ENCODE peak calls at places on chromosomes 4 and X, in six cellular contexts. One of them, this sample, is unnamed.

GRCh38 chr4:126839066-126839465 is 793.7 kb upstream of the INTU start:
- DNase-seq in AG09309: no peak
- DNase-seq in activated CD4-positive, alpha-beta T cell treated with anti-CD3 and anti-CD28 coated beads for 24 hours: no peak
- DNase-seq in naive B cell: no peak
- DNase-seq in stimulated activated CD4-positive, alpha-beta T cell treated with anti-CD3 and anti-CD28 coated beads, Interleukin-15, amount 100 ng/mL, for 24 hours: no peak
- DNase-seq in NCI-H2107: no peak
- DNase-seq in this sample: no peak

GRCh38 chr4:47913858-47914218 is 545 bp downstream of the NFXL1 start:
- DNase-seq in NCI-H2107: no peak
- DNase-seq in activated CD4-positive, alpha-beta T cell treated with anti-CD3 and anti-CD28 coated beads for 24 hours: peak
- DNase-seq in naive B cell: no peak
- DNase-seq in stimulated activated CD4-positive, alpha-beta T cell treated with anti-CD3 and anti-CD28 coated beads, Interleukin-15, amount 100 ng/mL, for 24 hours: peak
- DNase-seq in AG09309: no peak
- DNase-seq in this sample: no peak

GRCh38 chr4:123613586-123614344 is 217.2 kb downstream of the SPRY1 start:
- DNase-seq in AG09309: no peak
- DNase-seq in NCI-H2107: no peak
- DNase-seq in naive B cell: no peak
- DNase-seq in activated CD4-positive, alpha-beta T cell treated with anti-CD3 and anti-CD28 coated beads for 24 hours: no peak
- DNase-seq in stimulated activated CD4-positive, alpha-beta T cell treated with anti-CD3 and anti-CD28 coated beads, Interleukin-15, amount 100 ng/mL, for 24 hours: no peak
- DNase-seq in this sample: no peak

GRCh38 chr4:145951931-145952330 is 13.3 kb upstream of the ZNF827 start:
- DNase-seq in stimulated activated CD4-positive, alpha-beta T cell treated with anti-CD3 and anti-CD28 coated beads, Interleukin-15, amount 100 ng/mL, for 24 hours: no peak
- DNase-seq in NCI-H2107: no peak
- DNase-seq in naive B cell: no peak
- DNase-seq in activated CD4-positive, alpha-beta T cell treated with anti-CD3 and anti-CD28 coated beads for 24 hours: no peak
- DNase-seq in AG09309: no peak
- DNase-seq in this sample: no peak

GRCh38 chr4:184991860-184992259 is 26.4 kb upstream of the HELT start:
- DNase-seq in activated CD4-positive, alpha-beta T cell treated with anti-CD3 and anti-CD28 coated beads for 24 hours: no peak
- DNase-seq in naive B cell: no peak
- DNase-seq in NCI-H2107: no peak
- DNase-seq in stimulated activated CD4-positive, alpha-beta T cell treated with anti-CD3 and anti-CD28 coated beads, Interleukin-15, amount 100 ng/mL, for 24 hours: no peak
- DNase-seq in AG09309: no peak
- DNase-seq in this sample: no peak

GRCh38 chrX:70034646-70035045 is 15.1 kb downstream of the AWAT2 start:
- DNase-seq in AG09309: no peak
- DNase-seq in NCI-H2107: no peak
- DNase-seq in activated CD4-positive, alpha-beta T cell treated with anti-CD3 and anti-CD28 coated beads for 24 hours: no peak
- DNase-seq in stimulated activated CD4-positive, alpha-beta T cell treated with anti-CD3 and anti-CD28 coated beads, Interleukin-15, amount 100 ng/mL, for 24 hours: no peak
- DNase-seq in naive B cell: no peak
- DNase-seq in this sample: no peak

GRCh38 chrX:101206471-101206870 is 13.1 kb upstream of the DRP2 start:
- DNase-seq in NCI-H2107: no peak
- DNase-seq in stimulated activated CD4-positive, alpha-beta T cell treated with anti-CD3 and anti-CD28 coated beads, Interleukin-15, amount 100 ng/mL, for 24 hours: peak
- DNase-seq in naive B cell: peak
- DNase-seq in AG09309: no peak
- DNase-seq in activated CD4-positive, alpha-beta T cell treated with anti-CD3 and anti-CD28 coated beads for 24 hours: no peak
- DNase-seq in this sample: no peak

GRCh38 chr4:89295415-89295927 is 12.1 kb downstream of the GPRIN3 start:
- DNase-seq in AG09309: no peak
- DNase-seq in stimulated activated CD4-positive, alpha-beta T cell treated with anti-CD3 and anti-CD28 coated beads, Interleukin-15, amount 100 ng/mL, for 24 hours: no peak
- DNase-seq in activated CD4-positive, alpha-beta T cell treated with anti-CD3 and anti-CD28 coated beads for 24 hours: no peak
- DNase-seq in naive B cell: no peak
- DNase-seq in NCI-H2107: no peak
- DNase-seq in this sample: no peak

GRCh38 chr4:146443525-146443924 is 78.2 kb downstream of the SLC10A7 start:
- DNase-seq in activated CD4-positive, alpha-beta T cell treated with anti-CD3 and anti-CD28 coated beads for 24 hours: no peak
- DNase-seq in NCI-H2107: no peak
- DNase-seq in AG09309: no peak
- DNase-seq in stimulated activated CD4-positive, alpha-beta T cell treated with anti-CD3 and anti-CD28 coated beads, Interleukin-15, amount 100 ng/mL, for 24 hours: no peak
- DNase-seq in naive B cell: no peak
- DNase-seq in this sample: no peak

GRCh38 chr4:2095236-2096072 is 36.3 kb downstream of the NAT8L start:
- DNase-seq in activated CD4-positive, alpha-beta T cell treated with anti-CD3 and anti-CD28 coated beads for 24 hours: no peak
- DNase-seq in NCI-H2107: no peak
- DNase-seq in stimulated activated CD4-positive, alpha-beta T cell treated with anti-CD3 and anti-CD28 coated beads, Interleukin-15, amount 100 ng/mL, for 24 hours: no peak
- DNase-seq in naive B cell: no peak
- DNase-seq in AG09309: no peak
- DNase-seq in this sample: no peak

This sample was measured in NCI-H510A.